ENCODE peak calls at places on chromosomes 16 and 17, in six cellular contexts. One of them, this sample, is unnamed.

GRCh38 chr17:55527520-55528118 is 16.4 kb upstream of the SMIM36 start:
- DNase-seq in kidney: no peak
- DNase-seq in uterus: peak; percentile 37
- DNase-seq in CD8-positive, alpha-beta T cell: no peak
- DNase-seq in GM23248: peak; percentile 74
- DNase-seq in lung: no peak
- DNase-seq in this sample: no peak

GRCh38 chr16:67013823-67014640 is 14.9 kb upstream of the CBFB start:
- DNase-seq in uterus: peak; percentile 90
- DNase-seq in GM23248: peak; percentile 84
- DNase-seq in kidney: peak; percentile 94
- DNase-seq in lung: peak; percentile 47
- DNase-seq in CD8-positive, alpha-beta T cell: peak; percentile 64
- DNase-seq in this sample: peak; percentile 85

GRCh38 chr17:65482201-65482600 is 79.2 kb downstream of the AXIN2 start:
- DNase-seq in kidney: no peak
- DNase-seq in CD8-positive, alpha-beta T cell: no peak
- DNase-seq in uterus: no peak
- DNase-seq in GM23248: no peak
- DNase-seq in lung: no peak
- DNase-seq in this sample: no peak

GRCh38 chr17:48814504-48814903 is 2.5 kb downstream of the TTLL6 start:
- DNase-seq in uterus: peak; percentile 22
- DNase-seq in kidney: no peak
- DNase-seq in lung: peak; percentile 49
- DNase-seq in GM23248: peak; percentile 64
- DNase-seq in CD8-positive, alpha-beta T cell: peak; percentile 61
- DNase-seq in this sample: peak; percentile 65

GRCh38 chr16:78386925-78387324 is 287.5 kb downstream of the WWOX start:
- DNase-seq in lung: no peak
- DNase-seq in CD8-positive, alpha-beta T cell: no peak
- DNase-seq in kidney: no peak
- DNase-seq in uterus: no peak
- DNase-seq in GM23248: no peak
- DNase-seq in this sample: no peak

GRCh38 chr17:5592382-5592781 is 8.1 kb upstream of the NLRP1 start:
- DNase-seq in kidney: no peak
- DNase-seq in uterus: no peak
- DNase-seq in GM23248: peak; percentile 64
- DNase-seq in CD8-positive, alpha-beta T cell: no peak
- DNase-seq in lung: no peak
- DNase-seq in this sample: no peak

GRCh38 chr16:17301184-17301583 is 169.6 kb downstream of the XYLT1 start:
- DNase-seq in GM23248: no peak
- DNase-seq in CD8-positive, alpha-beta T cell: no peak
- DNase-seq in uterus: no peak
- DNase-seq in lung: no peak
- DNase-seq in kidney: no peak
- DNase-seq in this sample: no peak

GRCh38 chr17:58351710-58352017 is 337 bp downstream of the SUPT4H1 start:
- DNase-seq in uterus: no peak
- DNase-seq in lung: no peak
- DNase-seq in CD8-positive, alpha-beta T cell: no peak
- DNase-seq in kidney: no peak
- DNase-seq in GM23248: peak; percentile 62
- DNase-seq in this sample: no peak

GRCh38 chr17:76735586-76736348 is 1.4 kb downstream of the SRSF2 start:
- DNase-seq in CD8-positive, alpha-beta T cell: no peak
- DNase-seq in kidney: no peak
- DNase-seq in lung: no peak
- DNase-seq in GM23248: peak; percentile 31
- DNase-seq in uterus: no peak
- DNase-seq in this sample: no peak

GRCh38 chr16:13324861-13325260 is 423.5 kb downstream of the SHISA9 start:
- DNase-seq in GM23248: no peak
- DNase-seq in kidney: no peak
- DNase-seq in uterus: no peak
- DNase-seq in CD8-positive, alpha-beta T cell: no peak
- DNase-seq in lung: no peak
- DNase-seq in this sample: no peak

GRCh38 chr17:75459590-75460267 is 3.3 kb downstream of the TMEM94 start:
- DNase-seq in GM23248: no peak
- DNase-seq in lung: no peak
- DNase-seq in CD8-positive, alpha-beta T cell: no peak
- DNase-seq in kidney: no peak
- DNase-seq in uterus: no peak
- DNase-seq in this sample: no peak

GRCh38 chr17:78472035-78472905 is 93.8 kb downstream of the PGS1 start:
- DNase-seq in GM23248: no peak
- DNase-seq in kidney: no peak
- DNase-seq in lung: no peak
- DNase-seq in uterus: no peak
- DNase-seq in CD8-positive, alpha-beta T cell: no peak
- DNase-seq in this sample: no peak

GRCh38 chr16:8665529-8665928 is 8.9 kb upstream of the ABAT start:
- DNase-seq in GM23248: no peak
- DNase-seq in kidney: no peak
- DNase-seq in CD8-positive, alpha-beta T cell: no peak
- DNase-seq in lung: no peak
- DNase-seq in uterus: no peak
- DNase-seq in this sample: no peak

GRCh38 chr17:9424071-9424640 is 151.5 kb downstream of the STX8 start:
- DNase-seq in CD8-positive, alpha-beta T cell: no peak
- DNase-seq in kidney: no peak
- DNase-seq in GM23248: no peak
- DNase-seq in uterus: no peak
- DNase-seq in lung: no peak
- DNase-seq in this sample: no peak

GRCh38 chr17:68909066-68909465 is 46.1 kb downstream of the ABCA8 start:
- DNase-seq in CD8-positive, alpha-beta T cell: no peak
- DNase-seq in uterus: peak; percentile 48
- DNase-seq in kidney: no peak
- DNase-seq in lung: peak; percentile 40
- DNase-seq in GM23248: peak; percentile 92
- DNase-seq in this sample: peak; percentile 44

GRCh38 chr16:23434380-23434779 is 18.6 kb downstream of the COG7 start:
- DNase-seq in CD8-positive, alpha-beta T cell: peak; percentile 12
- DNase-seq in kidney: no peak
- DNase-seq in GM23248: peak; percentile 62
- DNase-seq in lung: no peak
- DNase-seq in uterus: no peak
- DNase-seq in this sample: no peak

GRCh38 chr17:16444258-16444886 is 29.0 kb downstream of the TRPV2 start:
- DNase-seq in lung: no peak
- DNase-seq in GM23248: no peak
- DNase-seq in uterus: no peak
- DNase-seq in kidney: no peak
- DNase-seq in CD8-positive, alpha-beta T cell: no peak
- DNase-seq in this sample: no peak

GRCh38 chr17:80245566-80246265 is 14.9 kb upstream of the RNF213 start:
- DNase-seq in kidney: no peak
- DNase-seq in uterus: no peak
- DNase-seq in CD8-positive, alpha-beta T cell: no peak
- DNase-seq in lung: no peak
- DNase-seq in GM23248: no peak
- DNase-seq in this sample: no peak
- H3K36me3 ChIP-seq in kidney: peaks cover 37% of the 10 kb centered on the region
- H3K36me3 ChIP-seq in uterus: no peaks in the 10 kb centered on the region
- H3K36me3 ChIP-seq in CD8-positive, alpha-beta T cell: no peaks in the 10 kb centered on the region
- H3K36me3 ChIP-seq in lung: peaks cover 2% of the 10 kb centered on the region
- H3K36me3 ChIP-seq in GM23248: no peaks in the 10 kb centered on the region
- H3K36me3 ChIP-seq in this sample: peaks cover 48% of the 10 kb centered on the region

DNA sequence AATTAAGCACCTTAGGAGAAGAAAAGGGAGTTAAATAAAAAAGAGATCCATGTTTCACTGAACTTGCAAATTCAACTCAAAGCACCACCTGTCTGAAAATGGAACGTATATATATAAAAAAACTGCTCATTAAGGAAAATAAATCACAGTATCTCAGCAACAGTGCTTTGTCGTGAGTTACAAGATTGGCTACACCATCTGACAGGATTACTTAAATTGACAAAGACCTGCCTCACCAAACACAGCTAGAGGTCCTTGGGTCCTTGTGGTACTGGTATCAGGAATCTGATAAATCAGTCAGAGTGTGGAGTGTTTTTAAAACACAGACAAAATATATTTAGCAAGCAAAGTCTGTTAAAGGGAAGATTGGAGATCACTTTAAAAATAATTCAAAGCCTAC is 63.9 kb downstream of the KANSL1 start:
- DNase-seq in uterus: no peak
- DNase-seq in kidney: no peak
- DNase-seq in CD8-positive, alpha-beta T cell: no peak
- DNase-seq in GM23248: no peak
- DNase-seq in lung: no peak
- DNase-seq in this sample: no peak
- H3K4me1 ChIP-seq in uterus: no peaks in the 10 kb centered on the region
- H3K4me1 ChIP-seq in kidney: peaks cover 18% of the 10 kb centered on the region
- H3K4me1 ChIP-seq in CD8-positive, alpha-beta T cell: peaks cover 80% of the 10 kb centered on the region
- H3K4me1 ChIP-seq in GM23248: peaks cover 13% of the 10 kb centered on the region
- H3K4me1 ChIP-seq in lung: peaks cover 8% of the 10 kb centered on the region
- H3K4me1 ChIP-seq in this sample: peaks cover 8% of the 10 kb centered on the region

GRCh38 chr17:62059394-62059793 is 5.7 kb downstream of the MED13 start:
- DNase-seq in CD8-positive, alpha-beta T cell: no peak
- DNase-seq in uterus: no peak
- DNase-seq in GM23248: no peak
- DNase-seq in kidney: no peak
- DNase-seq in lung: no peak
- DNase-seq in this sample: no peak
- H3K36me3 ChIP-seq in CD8-positive, alpha-beta T cell: peaks cover 12% of the 10 kb centered on the region
- H3K36me3 ChIP-seq in uterus: no peaks in the 10 kb centered on the region
- H3K36me3 ChIP-seq in GM23248: peaks cover 18% of the 10 kb centered on the region
- H3K36me3 ChIP-seq in kidney: no peaks in the 10 kb centered on the region
- H3K36me3 ChIP-seq in lung: no peaks in the 10 kb centered on the region
- H3K36me3 ChIP-seq in this sample: peaks cover 44% of the 10 kb centered on the region

GRCh38 chr16:57797526-57798266 is 4.6 kb downstream of the KIFC3 start:
- DNase-seq in CD8-positive, alpha-beta T cell: no peak
- DNase-seq in kidney: peak; percentile 90
- DNase-seq in uterus: no peak
- DNase-seq in lung: peak; percentile 73
- DNase-seq in GM23248: no peak
- DNase-seq in this sample: no peak
- H3K4me1 ChIP-seq in CD8-positive, alpha-beta T cell: peaks cover 10% of the 10 kb centered on the region
- H3K4me1 ChIP-seq in kidney: peaks cover 35% of the 10 kb centered on the region
- H3K4me1 ChIP-seq in uterus: peaks cover 23% of the 10 kb centered on the region
- H3K4me1 ChIP-seq in lung: peaks cover 29% of the 10 kb centered on the region
- H3K4me1 ChIP-seq in GM23248: peaks cover 13% of the 10 kb centered on the region
- H3K4me1 ChIP-seq in this sample: peaks cover 53% of the 10 kb centered on the region

GRCh38 chr17:17789828-17790672 is 46.7 kb downstream of the SREBF1 start:
- DNase-seq in lung: no peak
- DNase-seq in CD8-positive, alpha-beta T cell: no peak
- DNase-seq in uterus: no peak
- DNase-seq in GM23248: no peak
- DNase-seq in kidney: no peak
- DNase-seq in this sample: no peak
- H3K36me3 ChIP-seq in lung: no peaks in the 10 kb centered on the region
- H3K36me3 ChIP-seq in CD8-positive, alpha-beta T cell: no peaks in the 10 kb centered on the region
- H3K36me3 ChIP-seq in uterus: no peaks in the 10 kb centered on the region
- H3K36me3 ChIP-seq in GM23248: no peaks in the 10 kb centered on the region
- H3K36me3 ChIP-seq in kidney: peaks cover 3% of the 10 kb centered on the region
- H3K36me3 ChIP-seq in this sample: peaks cover 13% of the 10 kb centered on the region

DNA sequence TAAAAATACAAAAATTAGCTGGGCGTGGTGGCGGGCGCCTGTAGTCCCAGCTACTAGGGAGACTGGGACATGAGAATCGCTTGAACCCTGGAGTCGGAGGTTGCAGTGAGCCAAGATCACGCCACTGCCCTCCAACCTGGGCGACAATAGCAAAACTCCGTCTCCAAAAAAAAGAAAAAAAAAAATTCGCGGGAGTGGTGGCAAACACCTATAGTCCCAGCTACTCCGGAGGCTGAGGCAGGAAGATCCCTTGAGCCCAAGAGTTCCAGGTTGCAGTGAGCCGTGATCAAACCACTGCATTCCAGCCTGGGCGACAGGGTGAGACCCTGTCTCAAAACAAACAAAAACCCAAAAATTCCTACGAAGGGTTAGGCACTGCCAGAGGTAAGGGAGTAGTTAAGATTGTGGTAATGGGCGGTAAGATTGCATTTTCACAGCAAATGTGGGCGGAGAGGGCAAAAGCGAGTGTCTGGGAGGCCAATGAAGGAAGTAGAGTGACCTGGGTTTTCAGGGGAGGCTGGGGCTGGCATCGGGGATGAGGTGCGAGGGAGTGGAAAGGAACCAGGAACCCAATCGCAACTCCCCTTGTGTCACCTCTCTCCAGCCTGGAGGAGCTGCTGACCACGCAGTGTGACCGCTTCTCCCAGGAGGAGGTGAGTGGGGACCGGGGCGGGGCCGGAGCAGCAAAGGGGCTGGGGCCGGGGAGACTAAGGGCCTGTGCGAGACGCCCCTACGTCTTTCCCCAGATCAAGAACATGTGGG is 2.6 kb downstream of the MYL11 start:
- DNase-seq in uterus: no peak
- DNase-seq in kidney: no peak
- DNase-seq in CD8-positive, alpha-beta T cell: no peak
- DNase-seq in GM23248: no peak
- DNase-seq in lung: no peak
- DNase-seq in this sample: no peak
- H3K4me1 ChIP-seq in uterus: no peaks in the 10 kb centered on the region
- H3K4me1 ChIP-seq in kidney: peaks cover 4% of the 10 kb centered on the region
- H3K4me1 ChIP-seq in CD8-positive, alpha-beta T cell: peaks cover 47% of the 10 kb centered on the region
- H3K4me1 ChIP-seq in GM23248: peaks cover 4% of the 10 kb centered on the region
- H3K4me1 ChIP-seq in lung: peaks cover 5% of the 10 kb centered on the region
- H3K4me1 ChIP-seq in this sample: peaks cover 17% of the 10 kb centered on the region

GRCh38 chr17:74347646-74348045 is 14.0 kb downstream of the BTBD17 start:
- DNase-seq in kidney: no peak
- DNase-seq in GM23248: no peak
- DNase-seq in uterus: no peak
- DNase-seq in lung: no peak
- DNase-seq in CD8-positive, alpha-beta T cell: no peak
- DNase-seq in this sample: peak; percentile 56

GRCh38 chr17:74345433-74346241 is 16.0 kb downstream of the BTBD17 start:
- DNase-seq in lung: no peak
- DNase-seq in uterus: no peak
- DNase-seq in CD8-positive, alpha-beta T cell: no peak
- DNase-seq in GM23248: peak; percentile 19
- DNase-seq in kidney: no peak
- DNase-seq in this sample: no peak

GRCh38 chr17:74351552-74352210 is 10.0 kb downstream of the BTBD17 start:
- DNase-seq in uterus: no peak
- DNase-seq in lung: no peak
- DNase-seq in GM23248: no peak
- DNase-seq in CD8-positive, alpha-beta T cell: no peak
- DNase-seq in kidney: no peak
- DNase-seq in this sample: no peak

GRCh38 chr17:74350486-74350885 is 11.2 kb downstream of the BTBD17 start:
- DNase-seq in GM23248: no peak
- DNase-seq in kidney: no peak
- DNase-seq in uterus: no peak
- DNase-seq in lung: no peak
- DNase-seq in CD8-positive, alpha-beta T cell: no peak
- DNase-seq in this sample: no peak

DNA sequence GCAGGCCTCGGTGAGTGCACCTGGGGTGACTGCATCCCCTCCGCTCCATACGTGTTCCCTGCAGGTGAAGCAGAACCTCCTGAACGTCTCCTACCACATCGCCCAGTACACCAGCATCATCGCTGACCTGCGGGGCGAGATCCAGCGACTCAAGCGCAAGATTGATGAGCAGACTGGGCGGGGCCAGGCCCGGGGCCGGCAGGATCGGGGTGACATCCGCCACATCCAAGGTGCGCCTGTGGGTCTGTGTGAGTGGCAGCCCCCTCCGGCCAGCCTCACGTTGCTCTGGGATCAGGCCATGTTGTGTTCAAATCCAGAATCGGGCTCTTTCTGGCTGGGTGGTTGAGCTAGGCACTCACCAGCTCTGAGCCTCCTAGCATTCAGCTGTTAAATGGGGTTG is 12.5 kb downstream of the BTBD17 start:
- DNase-seq in kidney: no peak
- DNase-seq in GM23248: no peak
- DNase-seq in uterus: no peak
- DNase-seq in CD8-positive, alpha-beta T cell: no peak
- DNase-seq in lung: no peak
- DNase-seq in this sample: no peak
- H3K36me3 ChIP-seq in kidney: no peaks in the 10 kb centered on the region
- H3K36me3 ChIP-seq in GM23248: no peaks in the 10 kb centered on the region
- H3K36me3 ChIP-seq in uterus: no peaks in the 10 kb centered on the region
- H3K36me3 ChIP-seq in CD8-positive, alpha-beta T cell: no peaks in the 10 kb centered on the region
- H3K36me3 ChIP-seq in lung: no peaks in the 10 kb centered on the region
- H3K36me3 ChIP-seq in this sample: no peaks in the 10 kb centered on the region

This sample was measured in heart left ventricle.